ENCODE peak calls at places on chromosomes 12 and 14, in ten cellular contexts. One of them, this sample, is unnamed.

GRCh38 chr12:99138397-99138796 is 493.3 kb downstream of the APAF1 start:
- DNase-seq in body of pancreas: no peak
- DNase-seq in thoracic aorta: no peak
- DNase-seq in RWPE1: no peak
- DNase-seq in hepatocyte: no peak
- DNase-seq in GM10248: no peak
- DNase-seq in mesothelial cell of epicardium: no peak
- DNase-seq in stomach: no peak
- DNase-seq in A549: no peak
- DNase-seq in fibroblast of the aortic adventitia: no peak
- DNase-seq in this sample: no peak

GRCh38 chr14:37328673-37329072 is 130.9 kb downstream of the MIPOL1 start:
- DNase-seq in stomach: no peak
- DNase-seq in mesothelial cell of epicardium: no peak
- DNase-seq in thoracic aorta: no peak
- DNase-seq in A549: no peak
- DNase-seq in hepatocyte: no peak
- DNase-seq in body of pancreas: no peak
- DNase-seq in fibroblast of the aortic adventitia: no peak
- DNase-seq in GM10248: no peak
- DNase-seq in RWPE1: no peak
- DNase-seq in this sample: no peak

GRCh38 chr14:55711171-55711811 is 131.3 kb downstream of the KTN1 start:
- DNase-seq in A549: no peak
- DNase-seq in body of pancreas: no peak
- DNase-seq in hepatocyte: no peak
- DNase-seq in fibroblast of the aortic adventitia: peak
- DNase-seq in mesothelial cell of epicardium: no peak
- DNase-seq in GM10248: no peak
- DNase-seq in thoracic aorta: no peak
- DNase-seq in RWPE1: no peak
- DNase-seq in stomach: no peak
- DNase-seq in this sample: no peak

GRCh38 chr14:88323520-88324199 is 591 bp upstream of the KCNK10 start:
- DNase-seq in GM10248: peak
- DNase-seq in A549: no peak
- DNase-seq in mesothelial cell of epicardium: peak
- DNase-seq in stomach: no peak
- DNase-seq in fibroblast of the aortic adventitia: no peak
- DNase-seq in body of pancreas: peak
- DNase-seq in hepatocyte: peak
- DNase-seq in RWPE1: no peak
- DNase-seq in thoracic aorta: no peak
- DNase-seq in this sample: peak

GRCh38 chr12:810635-811415 is 58.4 kb downstream of the WNK1 start:
- DNase-seq in body of pancreas: no peak
- DNase-seq in fibroblast of the aortic adventitia: no peak
- DNase-seq in hepatocyte: no peak
- DNase-seq in RWPE1: no peak
- DNase-seq in thoracic aorta: no peak
- DNase-seq in mesothelial cell of epicardium: no peak
- DNase-seq in A549: no peak
- DNase-seq in stomach: no peak
- DNase-seq in GM10248: peak
- DNase-seq in this sample: peak

GRCh38 chr14:61564623-61565091 is 130.7 kb upstream of the HIF1A start:
- DNase-seq in body of pancreas: no peak
- DNase-seq in stomach: no peak
- DNase-seq in thoracic aorta: no peak
- DNase-seq in RWPE1: peak
- DNase-seq in fibroblast of the aortic adventitia: peak
- DNase-seq in A549: peak
- DNase-seq in GM10248: no peak
- DNase-seq in hepatocyte: peak
- DNase-seq in mesothelial cell of epicardium: no peak
- DNase-seq in this sample: no peak

GRCh38 chr14:47040490-47040889 is 388.9 kb upstream of the RPL10L start:
- DNase-seq in mesothelial cell of epicardium: no peak
- DNase-seq in stomach: no peak
- DNase-seq in RWPE1: no peak
- DNase-seq in thoracic aorta: no peak
- DNase-seq in A549: no peak
- DNase-seq in hepatocyte: peak
- DNase-seq in fibroblast of the aortic adventitia: no peak
- DNase-seq in GM10248: no peak
- DNase-seq in body of pancreas: no peak
- DNase-seq in this sample: no peak

GRCh38 chr12:3562484-3562883 is 71.5 kb downstream of the PRMT8 start:
- DNase-seq in stomach: no peak
- DNase-seq in body of pancreas: no peak
- DNase-seq in GM10248: no peak
- DNase-seq in thoracic aorta: no peak
- DNase-seq in mesothelial cell of epicardium: no peak
- DNase-seq in fibroblast of the aortic adventitia: no peak
- DNase-seq in hepatocyte: no peak
- DNase-seq in RWPE1: no peak
- DNase-seq in A549: no peak
- DNase-seq in this sample: no peak

GRCh38 chr12:123152823-123153222 is 1.9 kb upstream of the PITPNM2 start:
- DNase-seq in thoracic aorta: no peak
- DNase-seq in RWPE1: no peak
- DNase-seq in hepatocyte: no peak
- DNase-seq in stomach: no peak
- DNase-seq in mesothelial cell of epicardium: no peak
- DNase-seq in GM10248: no peak
- DNase-seq in fibroblast of the aortic adventitia: no peak
- DNase-seq in body of pancreas: no peak
- DNase-seq in A549: no peak
- DNase-seq in this sample: no peak

GRCh38 chr12:125794401-125794800 is 729.2 kb downstream of the AACS start:
- DNase-seq in hepatocyte: no peak
- DNase-seq in fibroblast of the aortic adventitia: peak
- DNase-seq in body of pancreas: no peak
- DNase-seq in RWPE1: peak
- DNase-seq in stomach: no peak
- DNase-seq in mesothelial cell of epicardium: no peak
- DNase-seq in A549: no peak
- DNase-seq in GM10248: no peak
- DNase-seq in thoracic aorta: no peak
- DNase-seq in this sample: no peak

GRCh38 chr14:90656986-90657385 is 159.2 kb downstream of the TTC7B start:
- DNase-seq in thoracic aorta: no peak
- DNase-seq in body of pancreas: no peak
- DNase-seq in GM10248: no peak
- DNase-seq in A549: no peak
- DNase-seq in fibroblast of the aortic adventitia: no peak
- DNase-seq in stomach: no peak
- DNase-seq in hepatocyte: no peak
- DNase-seq in mesothelial cell of epicardium: no peak
- DNase-seq in RWPE1: no peak
- DNase-seq in this sample: no peak

GRCh38 chr12:69210661-69211060 is 28.7 kb upstream of the CPSF6 start:
- DNase-seq in stomach: no peak
- DNase-seq in thoracic aorta: no peak
- DNase-seq in GM10248: no peak
- DNase-seq in A549: no peak
- DNase-seq in RWPE1: no peak
- DNase-seq in hepatocyte: no peak
- DNase-seq in mesothelial cell of epicardium: no peak
- DNase-seq in body of pancreas: no peak
- DNase-seq in fibroblast of the aortic adventitia: no peak
- DNase-seq in this sample: no peak

GRCh38 chr12:21330682-21331253 is 3.9 kb downstream of the SLCO1A2 start:
- DNase-seq in stomach: no peak
- DNase-seq in mesothelial cell of epicardium: no peak
- DNase-seq in GM10248: no peak
- DNase-seq in fibroblast of the aortic adventitia: no peak
- DNase-seq in RWPE1: no peak
- DNase-seq in hepatocyte: no peak
- DNase-seq in body of pancreas: no peak
- DNase-seq in A549: no peak
- DNase-seq in thoracic aorta: no peak
- DNase-seq in this sample: no peak

GRCh38 chr14:63962896-63963295 is 110.1 kb downstream of the SYNE2 start:
- DNase-seq in mesothelial cell of epicardium: no peak
- DNase-seq in GM10248: no peak
- DNase-seq in fibroblast of the aortic adventitia: no peak
- DNase-seq in thoracic aorta: no peak
- DNase-seq in hepatocyte: no peak
- DNase-seq in body of pancreas: no peak
- DNase-seq in stomach: no peak
- DNase-seq in A549: no peak
- DNase-seq in RWPE1: no peak
- DNase-seq in this sample: no peak

GRCh38 chr12:68042212-68042699 is 53.0 kb downstream of the IFNG-AS1 start:
- DNase-seq in GM10248: peak
- DNase-seq in body of pancreas: no peak
- DNase-seq in fibroblast of the aortic adventitia: peak
- DNase-seq in mesothelial cell of epicardium: no peak
- DNase-seq in A549: no peak
- DNase-seq in stomach: no peak
- DNase-seq in hepatocyte: no peak
- DNase-seq in RWPE1: peak
- DNase-seq in thoracic aorta: no peak
- DNase-seq in this sample: peak
- TF ChIP-seq CTCF in GM10248: peak
- TF ChIP-seq CTCF in body of pancreas: no peak
- TF ChIP-seq CTCF in fibroblast of the aortic adventitia: no peak
- TF ChIP-seq CTCF in mesothelial cell of epicardium: no peak
- TF ChIP-seq CTCF in A549: no peak
- TF ChIP-seq CTCF in stomach: no peak
- TF ChIP-seq CTCF in hepatocyte: no peak
- TF ChIP-seq CTCF in RWPE1: no peak
- TF ChIP-seq CTCF in thoracic aorta: no peak
- TF ChIP-seq CTCF in this sample: no peak

DNA sequence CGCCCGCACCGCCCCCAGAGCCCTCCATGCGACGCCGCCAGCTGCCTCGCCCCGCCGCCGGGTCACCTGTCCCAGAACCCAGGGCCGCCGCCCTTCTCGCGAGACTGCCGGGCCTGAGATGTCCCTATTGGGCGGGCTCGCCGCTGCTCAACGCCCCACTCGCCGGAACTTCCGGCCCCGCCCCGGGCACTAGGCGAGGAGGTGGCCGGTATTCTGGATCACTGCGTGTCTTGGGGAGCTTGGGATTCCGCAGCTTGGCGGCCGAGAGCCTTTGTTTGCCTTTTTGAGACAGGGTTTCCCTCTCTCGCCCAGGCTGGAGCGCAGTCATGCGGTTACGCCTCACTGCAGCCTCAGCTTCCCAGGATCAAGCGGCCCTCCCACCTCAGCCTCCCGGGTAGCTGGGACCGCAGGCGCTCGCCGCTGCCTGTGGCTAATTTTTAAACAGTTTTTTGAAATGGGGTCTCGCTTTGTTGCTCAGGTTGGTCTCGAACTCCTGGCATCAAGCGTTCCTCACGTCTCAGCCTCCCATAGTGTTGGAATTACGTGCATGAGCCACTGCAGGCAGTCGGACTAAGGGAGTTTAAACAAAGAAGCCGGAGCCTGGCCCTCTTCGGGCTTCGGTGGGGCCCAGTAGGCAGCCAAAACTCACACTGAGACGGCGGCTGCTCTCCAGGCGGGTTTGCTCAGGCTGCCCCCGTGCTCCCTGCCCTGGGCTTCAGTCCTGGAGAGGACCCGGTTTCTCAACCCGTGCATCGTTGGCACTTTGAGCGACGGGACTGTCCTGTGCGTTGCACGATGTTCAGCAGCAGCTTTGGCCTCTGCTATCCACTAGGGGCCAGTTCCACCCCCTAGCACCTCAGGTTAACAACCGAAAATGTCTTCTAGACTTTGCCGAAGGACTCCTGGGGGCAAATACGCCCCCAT is at the start of gene SLC15A4:
- DNase-seq in GM10248: peak
- DNase-seq in mesothelial cell of epicardium: peak
- DNase-seq in stomach: peak
- DNase-seq in hepatocyte: peak
- DNase-seq in RWPE1: peak
- DNase-seq in fibroblast of the aortic adventitia: peak
- DNase-seq in body of pancreas: peak
- DNase-seq in A549: peak
- DNase-seq in thoracic aorta: peak
- DNase-seq in this sample: peak
- TF ChIP-seq CTCF in GM10248: peak
- TF ChIP-seq CTCF in mesothelial cell of epicardium: no peak
- TF ChIP-seq CTCF in stomach: no peak
- TF ChIP-seq CTCF in hepatocyte: no peak
- TF ChIP-seq CTCF in RWPE1: peak
- TF ChIP-seq CTCF in fibroblast of the aortic adventitia: peak
- TF ChIP-seq CTCF in body of pancreas: no peak
- TF ChIP-seq CTCF in A549: no peak
- TF ChIP-seq CTCF in thoracic aorta: no peak
- TF ChIP-seq CTCF in this sample: peak

DNA sequence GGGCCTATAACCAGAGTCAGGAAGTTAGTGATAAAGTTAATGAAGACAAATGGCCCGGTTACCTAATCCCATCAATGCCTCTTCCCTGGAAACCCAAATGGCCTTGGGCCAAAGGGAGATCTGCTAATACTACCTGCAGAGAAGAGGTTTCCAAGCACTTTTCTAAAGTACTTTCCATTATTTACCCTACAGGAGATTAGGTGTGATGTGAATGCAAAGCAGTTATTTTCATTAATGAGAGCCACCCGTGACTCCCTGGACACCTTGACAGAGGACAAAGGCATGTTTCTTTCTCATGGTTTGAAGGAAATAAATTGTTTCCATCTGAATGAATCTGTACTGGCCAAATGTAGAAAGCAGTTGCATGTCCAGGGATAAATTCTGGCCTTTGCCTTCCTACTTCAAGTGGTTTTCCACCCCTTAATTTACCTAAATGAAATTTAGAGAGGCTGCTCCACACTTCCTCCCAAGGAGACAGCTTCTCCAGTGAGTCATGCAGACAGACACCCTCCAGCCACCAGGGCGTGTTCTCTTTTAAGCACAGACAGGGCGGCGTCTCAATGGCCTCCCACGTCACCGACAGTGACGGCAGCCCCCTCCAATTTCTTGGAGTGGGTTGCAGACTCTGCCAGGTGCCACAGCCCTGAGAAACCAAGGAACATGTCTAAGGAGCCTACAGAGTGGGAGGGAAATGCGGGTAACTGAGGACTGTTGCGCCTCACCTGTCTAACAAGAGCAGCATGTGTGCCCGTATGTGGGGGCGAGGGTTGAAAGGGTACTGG is 43.9 kb upstream of the GNPNAT1 start:
- DNase-seq in mesothelial cell of epicardium: no peak
- DNase-seq in A549: peak
- DNase-seq in body of pancreas: peak
- DNase-seq in stomach: no peak
- DNase-seq in hepatocyte: peak
- DNase-seq in fibroblast of the aortic adventitia: peak
- DNase-seq in thoracic aorta: no peak
- DNase-seq in GM10248: no peak
- DNase-seq in RWPE1: peak
- DNase-seq in this sample: no peak
- TF ChIP-seq CTCF in mesothelial cell of epicardium: no peak
- TF ChIP-seq CTCF in A549: no peak
- TF ChIP-seq CTCF in body of pancreas: no peak
- TF ChIP-seq CTCF in stomach: no peak
- TF ChIP-seq CTCF in hepatocyte: no peak
- TF ChIP-seq CTCF in fibroblast of the aortic adventitia: no peak
- TF ChIP-seq CTCF in thoracic aorta: no peak
- TF ChIP-seq CTCF in GM10248: no peak
- TF ChIP-seq CTCF in RWPE1: no peak
- TF ChIP-seq CTCF in this sample: no peak

GRCh38 chr14:95348395-95349080 is 28.8 kb upstream of the CLMN start:
- DNase-seq in body of pancreas: no peak
- DNase-seq in mesothelial cell of epicardium: no peak
- DNase-seq in stomach: no peak
- DNase-seq in fibroblast of the aortic adventitia: no peak
- DNase-seq in hepatocyte: no peak
- DNase-seq in RWPE1: no peak
- DNase-seq in GM10248: no peak
- DNase-seq in thoracic aorta: no peak
- DNase-seq in A549: no peak
- DNase-seq in this sample: no peak
- TF ChIP-seq CTCF in body of pancreas: no peak
- TF ChIP-seq CTCF in mesothelial cell of epicardium: no peak
- TF ChIP-seq CTCF in stomach: no peak
- TF ChIP-seq CTCF in fibroblast of the aortic adventitia: no peak
- TF ChIP-seq CTCF in hepatocyte: no peak
- TF ChIP-seq CTCF in RWPE1: no peak
- TF ChIP-seq CTCF in GM10248: no peak
- TF ChIP-seq CTCF in thoracic aorta: no peak
- TF ChIP-seq CTCF in A549: no peak
- TF ChIP-seq CTCF in this sample: no peak